ENCODE peak calls at places on chromosomes 4 and X, in nine cellular contexts. One of them, this sample, is unnamed.

GRCh38 chr4:161929966-161930365 is 233.8 kb downstream of the FSTL5 start:
- DNase-seq in ovary: no peak
- DNase-seq in A549: no peak
- DNase-seq in stomach: no peak
- DNase-seq in HCT116: no peak
- DNase-seq in uterus: no peak
- DNase-seq in Peyer's patch: no peak
- DNase-seq in HepG2: no peak
- DNase-seq in gastrocnemius medialis: no peak
- DNase-seq in this sample: no peak

GRCh38 chrX:133813991-133814390 is 171.4 kb downstream of the GPC3 start:
- DNase-seq in ovary: no peak
- DNase-seq in A549: no peak
- DNase-seq in stomach: no peak
- DNase-seq in HCT116: no peak
- DNase-seq in uterus: no peak
- DNase-seq in Peyer's patch: no peak
- DNase-seq in HepG2: no peak
- DNase-seq in gastrocnemius medialis: no peak
- DNase-seq in this sample: no peak

GRCh38 chr4:87529187-87529586 is at the start of gene SPARCL1:
- DNase-seq in ovary: peak; percentile 46
- DNase-seq in A549: no peak
- DNase-seq in stomach: no peak
- DNase-seq in HCT116: no peak
- DNase-seq in uterus: peak; percentile 57
- DNase-seq in Peyer's patch: no peak
- DNase-seq in HepG2: no peak
- DNase-seq in gastrocnemius medialis: peak; percentile 16
- DNase-seq in this sample: no peak

GRCh38 chr4:157048248-157048647 is 27.7 kb upstream of the GLRB start:
- DNase-seq in ovary: no peak
- DNase-seq in A549: no peak
- DNase-seq in stomach: no peak
- DNase-seq in HCT116: no peak
- DNase-seq in uterus: peak; percentile 42
- DNase-seq in Peyer's patch: peak; percentile 48
- DNase-seq in HepG2: no peak
- DNase-seq in gastrocnemius medialis: peak; percentile 36
- DNase-seq in this sample: peak; percentile 80

GRCh38 chr4:111630705-111631104 is 514.5 kb upstream of the FAM241A start:
- DNase-seq in ovary: no peak
- DNase-seq in A549: no peak
- DNase-seq in stomach: no peak
- DNase-seq in HCT116: peak; percentile 23
- DNase-seq in uterus: no peak
- DNase-seq in Peyer's patch: no peak
- DNase-seq in HepG2: peak; percentile 7
- DNase-seq in gastrocnemius medialis: no peak
- DNase-seq in this sample: no peak

GRCh38 chrX:42017971-42018370 is 94.6 kb upstream of the CASK start:
- DNase-seq in ovary: no peak
- DNase-seq in A549: no peak
- DNase-seq in stomach: no peak
- DNase-seq in HCT116: no peak
- DNase-seq in uterus: no peak
- DNase-seq in Peyer's patch: no peak
- DNase-seq in HepG2: no peak
- DNase-seq in gastrocnemius medialis: no peak
- DNase-seq in this sample: no peak

GRCh38 chr4:186260117-186260503 is 5.9 kb upstream of the F11 start:
- DNase-seq in ovary: no peak
- DNase-seq in A549: no peak
- DNase-seq in stomach: no peak
- DNase-seq in HCT116: no peak
- DNase-seq in uterus: no peak
- DNase-seq in Peyer's patch: no peak
- DNase-seq in HepG2: peak; percentile 60
- DNase-seq in gastrocnemius medialis: no peak
- DNase-seq in this sample: no peak

GRCh38 chrX:54213603-54214002 is 30.5 kb upstream of the FAM120C start:
- DNase-seq in ovary: no peak
- DNase-seq in A549: no peak
- DNase-seq in stomach: no peak
- DNase-seq in HCT116: no peak
- DNase-seq in uterus: no peak
- DNase-seq in Peyer's patch: no peak
- DNase-seq in HepG2: no peak
- DNase-seq in gastrocnemius medialis: no peak
- DNase-seq in this sample: no peak

GRCh38 chr4:3797831-3798500 is 31.8 kb downstream of the ADRA2C start:
- DNase-seq in ovary: no peak
- DNase-seq in A549: no peak
- DNase-seq in stomach: no peak
- DNase-seq in HCT116: no peak
- DNase-seq in uterus: no peak
- DNase-seq in Peyer's patch: no peak
- DNase-seq in HepG2: no peak
- DNase-seq in gastrocnemius medialis: no peak
- DNase-seq in this sample: no peak

GRCh38 chrX:29274517-29274916 is 687.3 kb downstream of the IL1RAPL1 start:
- DNase-seq in ovary: no peak
- DNase-seq in A549: no peak
- DNase-seq in stomach: no peak
- DNase-seq in HCT116: no peak
- DNase-seq in uterus: no peak
- DNase-seq in Peyer's patch: no peak
- DNase-seq in HepG2: no peak
- DNase-seq in gastrocnemius medialis: no peak
- DNase-seq in this sample: no peak

GRCh38 chr4:170497105-170497504 is 407.3 kb upstream of the AADAT start:
- DNase-seq in ovary: peak; percentile 9
- DNase-seq in A549: peak; percentile 1
- DNase-seq in stomach: no peak
- DNase-seq in HCT116: no peak
- DNase-seq in uterus: no peak
- DNase-seq in Peyer's patch: no peak
- DNase-seq in HepG2: no peak
- DNase-seq in gastrocnemius medialis: no peak
- DNase-seq in this sample: no peak

GRCh38 chr4:156751486-156751885 is 220.1 kb downstream of the PDGFC start:
- DNase-seq in ovary: no peak
- DNase-seq in A549: no peak
- DNase-seq in stomach: no peak
- DNase-seq in HCT116: no peak
- DNase-seq in uterus: no peak
- DNase-seq in Peyer's patch: no peak
- DNase-seq in HepG2: no peak
- DNase-seq in gastrocnemius medialis: no peak
- DNase-seq in this sample: no peak

GRCh38 chr4:166012129-166013078 is 139.4 kb downstream of the TLL1 start:
- DNase-seq in ovary: no peak
- DNase-seq in A549: no peak
- DNase-seq in stomach: no peak
- DNase-seq in HCT116: no peak
- DNase-seq in uterus: no peak
- DNase-seq in Peyer's patch: no peak
- DNase-seq in HepG2: no peak
- DNase-seq in gastrocnemius medialis: no peak
- DNase-seq in this sample: no peak

GRCh38 chr4:110014233-110014632 is 101.5 kb downstream of the EGF start:
- DNase-seq in ovary: no peak
- DNase-seq in A549: no peak
- DNase-seq in stomach: no peak
- DNase-seq in HCT116: no peak
- DNase-seq in uterus: no peak
- DNase-seq in Peyer's patch: no peak
- DNase-seq in HepG2: no peak
- DNase-seq in gastrocnemius medialis: no peak
- DNase-seq in this sample: no peak

GRCh38 chrX:147838465-147839131 is 73.1 kb upstream of the FMR1 start:
- DNase-seq in ovary: no peak
- DNase-seq in A549: peak; percentile 16
- DNase-seq in stomach: no peak
- DNase-seq in HCT116: no peak
- DNase-seq in uterus: no peak
- DNase-seq in Peyer's patch: no peak
- DNase-seq in HepG2: peak; percentile 6
- DNase-seq in gastrocnemius medialis: no peak
- DNase-seq in this sample: no peak

GRCh38 chrX:41875142-41875541 is 48.2 kb downstream of the CASK start:
- DNase-seq in ovary: no peak
- DNase-seq in A549: no peak
- DNase-seq in stomach: no peak
- DNase-seq in HCT116: no peak
- DNase-seq in uterus: no peak
- DNase-seq in Peyer's patch: no peak
- DNase-seq in HepG2: no peak
- DNase-seq in gastrocnemius medialis: no peak
- DNase-seq in this sample: no peak

GRCh38 chrX:46791927-46792825 is 33.3 kb upstream of the SLC9A7 start:
- DNase-seq in ovary: no peak
- DNase-seq in A549: peak; percentile 90
- DNase-seq in stomach: peak; percentile 41
- DNase-seq in HCT116: peak; percentile 63
- DNase-seq in uterus: no peak
- DNase-seq in Peyer's patch: peak; percentile 49
- DNase-seq in HepG2: peak; percentile 32
- DNase-seq in gastrocnemius medialis: no peak
- DNase-seq in this sample: no peak

GRCh38 chr4:560061-560460 is 16.0 kb downstream of the TMEM271 start:
- DNase-seq in ovary: no peak
- DNase-seq in A549: no peak
- DNase-seq in stomach: no peak
- DNase-seq in HCT116: no peak
- DNase-seq in uterus: no peak
- DNase-seq in Peyer's patch: no peak
- DNase-seq in HepG2: no peak
- DNase-seq in gastrocnemius medialis: no peak
- DNase-seq in this sample: no peak
- H3K9me3 ChIP-seq in ovary: no peaks in the 10 kb centered on the region
- H3K9me3 ChIP-seq in A549: no peaks in the 10 kb centered on the region
- H3K9me3 ChIP-seq in stomach: no peaks in the 10 kb centered on the region
- H3K9me3 ChIP-seq in HCT116: no peaks in the 10 kb centered on the region
- H3K9me3 ChIP-seq in uterus: no peaks in the 10 kb centered on the region
- H3K9me3 ChIP-seq in Peyer's patch: no peaks in the 10 kb centered on the region
- H3K9me3 ChIP-seq in HepG2: no peaks in the 10 kb centered on the region
- H3K9me3 ChIP-seq in gastrocnemius medialis: no peaks in the 10 kb centered on the region
- H3K9me3 ChIP-seq in this sample: no peaks in the 10 kb centered on the region

DNA sequence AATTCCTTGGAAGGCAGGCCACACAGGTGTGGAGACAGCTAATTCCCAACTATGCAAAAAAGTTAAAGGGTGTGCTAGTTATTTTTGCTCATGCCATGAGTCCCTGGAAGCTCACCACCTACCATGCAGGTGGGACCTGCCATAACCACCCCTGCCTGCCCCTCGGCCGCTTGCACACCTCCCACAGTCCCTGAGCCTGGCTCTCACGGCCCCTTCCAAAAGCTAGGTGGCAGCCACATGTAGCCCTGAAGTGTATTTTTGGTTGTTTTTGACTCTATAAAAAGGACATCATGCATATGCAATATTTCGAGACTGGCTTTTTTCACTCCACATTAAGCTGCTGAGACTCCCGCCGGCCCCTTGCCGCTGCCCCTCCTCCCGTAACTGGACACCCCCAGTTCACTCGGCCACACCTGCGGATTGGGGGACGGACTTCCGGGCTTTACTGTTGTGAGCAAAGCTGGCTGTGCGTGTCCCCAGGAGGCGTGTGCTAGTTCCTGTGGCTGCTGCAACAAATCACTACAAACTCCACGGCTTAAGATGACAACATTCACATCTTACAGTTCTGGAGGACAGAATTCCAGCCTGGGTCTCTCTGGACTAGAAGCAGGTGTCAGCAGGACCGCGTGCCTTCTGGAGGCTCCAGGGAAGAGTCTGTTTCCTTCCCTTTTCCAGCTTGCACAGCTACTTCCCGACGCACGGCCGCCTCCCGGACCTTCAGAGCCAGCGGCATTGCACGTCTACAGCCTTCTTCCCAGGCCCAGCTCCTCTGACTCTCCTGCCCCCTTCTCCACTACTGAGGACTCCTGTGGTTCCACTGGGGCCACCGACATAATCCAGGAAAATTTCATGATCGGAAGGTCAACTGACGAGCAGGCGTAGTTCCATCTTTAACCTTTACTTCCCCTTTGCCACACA is 24.8 kb downstream of the ZFYVE28 start:
- DNase-seq in ovary: no peak
- DNase-seq in A549: no peak
- DNase-seq in stomach: peak; percentile 49
- DNase-seq in HCT116: no peak
- DNase-seq in uterus: no peak
- DNase-seq in Peyer's patch: peak; percentile 58
- DNase-seq in HepG2: peak; percentile 32
- DNase-seq in gastrocnemius medialis: no peak
- DNase-seq in this sample: no peak
- TF ChIP-seq POLR2A in ovary: no peak
- TF ChIP-seq POLR2A in A549: no peak
- TF ChIP-seq POLR2A in stomach: no peak
- TF ChIP-seq POLR2A in HCT116: no peak
- TF ChIP-seq POLR2A in uterus: no peak
- TF ChIP-seq POLR2A in Peyer's patch: no peak
- TF ChIP-seq POLR2A in HepG2: no peak
- TF ChIP-seq POLR2A in gastrocnemius medialis: no peak
- TF ChIP-seq POLR2A in this sample: no peak

DNA sequence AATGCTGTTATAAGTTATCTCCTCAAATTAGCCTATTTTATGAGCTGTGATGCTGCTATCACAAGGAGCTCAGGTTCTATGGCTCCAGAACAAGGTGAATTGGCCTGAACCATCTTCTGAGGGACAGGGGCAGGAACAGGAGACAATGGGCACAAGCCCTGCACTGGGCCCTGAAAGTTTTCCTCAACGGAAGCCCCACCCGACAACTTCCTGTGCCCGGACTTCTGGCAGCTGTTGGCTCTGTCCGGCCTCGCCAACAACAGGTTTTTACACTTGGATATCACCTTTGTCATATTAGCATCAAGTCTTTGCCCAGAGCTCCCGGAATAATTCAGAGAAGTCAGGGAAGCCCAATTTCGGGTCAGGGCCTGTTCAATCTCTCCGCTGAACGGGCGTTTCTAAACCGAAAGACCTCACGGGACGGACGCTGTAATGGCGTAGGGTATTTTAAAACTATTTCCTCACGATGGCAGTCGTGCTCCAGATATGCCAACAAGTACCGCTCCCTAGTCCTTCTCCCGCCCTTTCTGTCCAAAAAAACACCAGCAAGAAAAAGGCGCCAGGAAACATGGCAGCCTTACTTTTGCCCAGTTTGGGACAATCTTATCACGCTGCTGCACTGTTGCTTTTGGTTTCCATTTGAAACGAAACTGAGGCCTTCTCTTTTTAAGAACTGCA is 201.0 kb upstream of the STK26 start:
- DNase-seq in ovary: peak; percentile 76
- DNase-seq in A549: peak; percentile 18
- DNase-seq in stomach: peak; percentile 78
- DNase-seq in HCT116: no peak
- DNase-seq in uterus: peak; percentile 77
- DNase-seq in Peyer's patch: peak; percentile 90
- DNase-seq in HepG2: no peak
- DNase-seq in gastrocnemius medialis: no peak
- DNase-seq in this sample: no peak
- H3K4me3 ChIP-seq in ovary: peak overlapping the region; percentile 33
- H3K4me3 ChIP-seq in A549: no peak overlapping the region
- H3K4me3 ChIP-seq in stomach: no peak overlapping the region
- H3K4me3 ChIP-seq in HCT116: no peak overlapping the region
- H3K4me3 ChIP-seq in uterus: peak overlapping the region; percentile 33
- H3K4me3 ChIP-seq in Peyer's patch: no peak overlapping the region
- H3K4me3 ChIP-seq in HepG2: no peak overlapping the region
- H3K4me3 ChIP-seq in gastrocnemius medialis: no peak overlapping the region
- H3K4me3 ChIP-seq in this sample: no peak overlapping the region

GRCh38 chr4:374298-375160 is 36.9 kb downstream of the ZNF141 start:
- DNase-seq in ovary: no peak
- DNase-seq in A549: no peak
- DNase-seq in stomach: no peak
- DNase-seq in HCT116: no peak
- DNase-seq in uterus: no peak
- DNase-seq in Peyer's patch: no peak
- DNase-seq in HepG2: no peak
- DNase-seq in gastrocnemius medialis: no peak
- DNase-seq in this sample: no peak
- H3K9me3 ChIP-seq in ovary: peaks cover 24% of the 10 kb centered on the region
- H3K9me3 ChIP-seq in A549: peaks cover 86% of the 10 kb centered on the region
- H3K9me3 ChIP-seq in stomach: peaks cover 60% of the 10 kb centered on the region
- H3K9me3 ChIP-seq in HCT116: peaks cover 37% of the 10 kb centered on the region
- H3K9me3 ChIP-seq in uterus: no peaks in the 10 kb centered on the region
- H3K9me3 ChIP-seq in Peyer's patch: peaks cover 39% of the 10 kb centered on the region
- H3K9me3 ChIP-seq in HepG2: peaks cover 82% of the 10 kb centered on the region
- H3K9me3 ChIP-seq in gastrocnemius medialis: peaks cover 93% of the 10 kb centered on the region
- H3K9me3 ChIP-seq in this sample: peaks cover 91% of the 10 kb centered on the region